ENCODE peak calls at places on chromosomes 3 and 15, in five cellular contexts. F is AG04450; N is KBM-7; B is stimulated activated CD8-positive, alpha-beta memory T cell treated with anti-CD3 and anti-CD28 coated beads, Interleukin-15, amount 100 ng/mL, for 24 hours; D is globus pallidus. P is an unnamed sample.

GRCh38 chr3:11220230-11220629 is 52.0 kb upstream of the ATG7 start:
- DNase-seq in F (no peak), N (no peak), B (no peak), D (no peak), P (no peak)

GRCh38 chr3:58102371-58102750 is 94.1 kb downstream of the FLNB start:
- DNase-seq in F (no peak), N (no peak), B (no peak), D (no peak), P (no peak)

GRCh38 chr15:34018021-34018645 is 20.9 kb downstream of the AVEN start:
- DNase-seq in F (no peak), N (no peak), B (no peak), D (no peak), P (no peak)

GRCh38 chr3:169305460-169305859 is 358.1 kb downstream of the MECOM start:
- DNase-seq in F (no peak), N (no peak), B (no peak), D (no peak), P (no peak)

GRCh38 chr15:69958494-69959134 is 139.1 kb downstream of the TLE3 start:
- DNase-seq in F (no peak), N (no peak), B (no peak), D (no peak), P (no peak)

GRCh38 chr15:86609275-86609674 is 529.6 kb downstream of the AGBL1 start:
- DNase-seq in F (no peak), N (no peak), B (no peak), D (no peak), P (no peak)

GRCh38 chr3:16332904-16333426 is 68.0 kb downstream of the OXNAD1 start:
- DNase-seq in F (no peak), N (no peak), B (no peak), D (no peak), P (peak; percentile 55)

GRCh38 chr15:95262866-95263564 is 1031.7 kb downstream of the MCTP2 start:
- DNase-seq in F (no peak), N (no peak), B (no peak), D (no peak), P (no peak)

P was measured in non-pigmented ciliary epithelial cell.